ENCODE peak calls at places on chromosomes 16 and 17, in five cellular contexts. U is cardiac muscle cell; I is endodermal cell; S is stimulated activated CD8-positive, alpha-beta memory T cell treated with anti-CD3 and anti-CD28 coated beads, Interleukin-12 subunit alpha, Interleukin-12 subunit beta, amount 100 ng/mL, for 4 hours; A is occipital lobe. G is an unnamed sample.

GRCh38 chr16:89936508-89936907 is 12.0 kb upstream of the DEF8 start:
- DNase-seq in A (no peak), I (no peak), S (no peak), U (no peak), G (no peak)

GRCh38 chr17:45246861-45247428 is 14.9 kb downstream of the SPATA32 start:
- DNase-seq in U (peak; percentile 71), A (no peak), I (peak; percentile 94), S (no peak), G (no peak)

GRCh38 chr16:71276589-71277334 is 12.4 kb downstream of the CMTR2 start:
- DNase-seq in A (no peak), S (no peak), U (no peak), I (no peak), G (no peak)

GRCh38 chr16:67110136-67110847 is 551 bp downstream of the PHAF1 start:
- DNase-seq in I (no peak), U (peak; percentile 45), S (no peak), A (no peak), G (no peak)

GRCh38 chr17:39235555-39236221 is 9.9 kb upstream of the STAC2 start:
- DNase-seq in I (peak; percentile 94), A (no peak), U (peak; percentile 70), S (no peak), G (no peak)

GRCh38 chr16:31382485-31383161 is 10.5 kb upstream of the ITGAD start:
- DNase-seq in U (peak; percentile 79), S (peak; percentile 41), A (peak; percentile 2), I (peak; percentile 93), G (peak; percentile 68)

GRCh38 chr16:68090109-68090508 is 4.9 kb downstream of the NFATC3 start:
- DNase-seq in A (no peak), I (no peak), U (no peak), S (no peak), G (no peak)

GRCh38 chr16:1379054-1379862 is 27.5 kb downstream of the GNPTG start:
- DNase-seq in I (peak; percentile 91), U (peak; percentile 84), A (peak; percentile 33), S (peak; percentile 55), G (peak; percentile 74)

GRCh38 chr17:47119746-47120520 is 69.2 kb downstream of the CDC27 start:
- DNase-seq in I (no peak), A (no peak), U (no peak), S (no peak), G (no peak)

GRCh38 chr17:17303010-17303846 is at the start of gene NT5M:
- DNase-seq in U (peak; percentile 89), A (peak; percentile 57), S (peak; percentile 50), I (peak; percentile 91), G (peak; percentile 74)